ENCODE peak calls at places on chromosomes 11 and 22, in five cellular contexts. Z is ovary, S is stomach, N is coronary artery, F is NB4. Y is an unnamed sample.

GRCh38 chr11:2428322-2428795 is 16.0 kb downstream of the TRPM5 start:
- DNase-seq in Z (no peak), S (peak; percentile 90), N (no peak), F (peak; percentile 64), Y (peak; percentile 60)

GRCh38 chr11:1870721-1871466 is 18.0 kb downstream of the LSP1 start:
- DNase-seq in Z (no peak), S (no peak), N (no peak), F (peak; percentile 46), Y (no peak)

GRCh38 chr22:42994917-42995562 is 19.9 kb downstream of the PACSIN2 start:
- DNase-seq in Z (no peak), S (peak; percentile 79), N (peak; percentile 88), F (peak; percentile 95), Y (peak; percentile 96)

GRCh38 chr22:41358927-41359326 is 22.8 kb upstream of the TEF start:
- DNase-seq in Z (no peak), S (no peak), N (no peak), F (no peak), Y (no peak)

GRCh38 chr11:17788084-17788483 is 53.5 kb downstream of the KCNC1 start:
- DNase-seq in Z (no peak), S (no peak), N (no peak), F (no peak), Y (no peak)

GRCh38 chr11:69383946-69384547 is 90.1 kb downstream of the MYEOV start:
- DNase-seq in Z (no peak), S (no peak), N (no peak), F (no peak), Y (no peak)

GRCh38 chr11:62444271-62444833 is 25.5 kb downstream of the SCGB1A1 start:
- DNase-seq in Z (peak; percentile 74), S (peak; percentile 30), N (peak; percentile 90), F (no peak), Y (peak; percentile 83)

GRCh38 chr11:124536520-124536919 is 6.9 kb downstream of the OR8B12 start:
- DNase-seq in Z (no peak), S (no peak), N (no peak), F (peak; percentile 95), Y (peak; percentile 91)

GRCh38 chr11:28464252-28464867 is 356.2 kb downstream of the METTL15 start:
- DNase-seq in Z (no peak), S (no peak), N (no peak), F (no peak), Y (peak; percentile 47)

GRCh38 chr11:121466063-121466794 is 13.5 kb upstream of the SORL1-AS1 start:
- DNase-seq in Z (peak; percentile 97), S (peak; percentile 92), N (peak; percentile 93), F (peak; percentile 73), Y (peak; percentile 88)

GRCh38 chr11:78039919-78040671 is 17.0 kb upstream of the KCTD14 start:
- DNase-seq in Z (peak; percentile 67), S (peak; percentile 72), N (no peak), F (peak; percentile 76), Y (peak; percentile 93)

GRCh38 chr11:60985991-60986915 is 14.8 kb downstream of the CD6 start:
- DNase-seq in Z (no peak), S (peak; percentile 76), N (no peak), F (peak; percentile 68), Y (peak; percentile 64)

GRCh38 chr11:50032574-50032973 is at the start of gene OR4C45:
- DNase-seq in Z (no peak), S (no peak), N (no peak), F (no peak), Y (no peak)

GRCh38 chr11:76782526-76783293 is 446 bp upstream of the TSKU start:
- DNase-seq in Z (peak; percentile 90), S (peak; percentile 82), N (peak; percentile 92), F (peak; percentile 96), Y (peak; percentile 97)

GRCh38 chr11:60128376-60128775 is 39.9 kb downstream of the MS4A2 start:
- DNase-seq in Z (no peak), S (no peak), N (no peak), F (no peak), Y (no peak)

GRCh38 chr11:35558468-35558867 is 33.1 kb upstream of the PAMR1 start:
- DNase-seq in Z (no peak), S (no peak), N (no peak), F (no peak), Y (peak; percentile 60)

GRCh38 chr22:42720263-42721044 is at the start of gene A4GALT:
- DNase-seq in Z (no peak), S (no peak), N (no peak), F (no peak), Y (no peak)

GRCh38 chr11:126231725-126232459 is 20.3 kb downstream of the FAM118B start:
- DNase-seq in Z (no peak), S (no peak), N (no peak), F (no peak), Y (peak; percentile 70)

GRCh38 chr11:113574171-113574570 is 99.0 kb upstream of the DRD2 start:
- DNase-seq in Z (no peak), S (no peak), N (no peak), F (no peak), Y (no peak)

GRCh38 chr11:3920148-3920852 is 64.8 kb downstream of the STIM1 start:
- DNase-seq in Z (no peak), S (peak; percentile 44), N (peak; percentile 76), F (peak; percentile 86), Y (peak; percentile 64)

GRCh38 chr11:95625164-95626017 is 164.2 kb downstream of the FAM76B start:
- DNase-seq in Z (no peak), S (no peak), N (no peak), F (no peak), Y (no peak)

GRCh38 chr22:17807571-17808410 is 33.5 kb upstream of the BID start:
- DNase-seq in Z (no peak), S (peak; percentile 32), N (no peak), F (no peak), Y (peak; percentile 41)

GRCh38 chr11:81192516-81192915 is 1541.1 kb downstream of the FAM181B start:
- DNase-seq in Z (no peak), S (no peak), N (no peak), F (no peak), Y (no peak)

GRCh38 chr11:104995001-104995408 is 26.6 kb upstream of the CASP4 start:
- DNase-seq in Z (no peak), S (no peak), N (no peak), F (no peak), Y (no peak)

GRCh38 chr22:19765477-19766234 is 5.1 kb downstream of the TBX1 start:
- DNase-seq in Z (no peak), S (no peak), N (no peak), F (peak; percentile 83), Y (peak; percentile 40)

GRCh38 chr22:37909756-37910155 is 3.7 kb downstream of the MICALL1 start:
- DNase-seq in Z (no peak), S (no peak), N (no peak), F (no peak), Y (no peak)

GRCh38 chr11:15276616-15277015 is 161.9 kb downstream of the INSC start:
- DNase-seq in Z (no peak), S (no peak), N (no peak), F (peak; percentile 4), Y (peak; percentile 12)

GRCh38 chr22:28115426-28115825 is 196.4 kb upstream of the PITPNB start:
- DNase-seq in Z (no peak), S (no peak), N (no peak), F (no peak), Y (no peak)

GRCh38 chr11:64444838-64445441 is 86.0 kb downstream of the RPS6KA4 start:
- DNase-seq in Z (no peak), S (no peak), N (no peak), F (peak; percentile 29), Y (peak; percentile 29)

GRCh38 chr11:59154585-59154984 is 11.9 kb downstream of the FAM111A start:
- DNase-seq in Z (no peak), S (no peak), N (no peak), F (peak; percentile 9), Y (peak; percentile 7)

GRCh38 chr11:2746401-2747230 is 46.8 kb upstream of the KCNQ1OT1 start:
- DNase-seq in Z (no peak), S (no peak), N (no peak), F (no peak), Y (no peak)

GRCh38 chr11:96055706-96056387 is 131.9 kb upstream of the MTMR2 start:
- DNase-seq in Z (no peak), S (no peak), N (no peak), F (no peak), Y (peak; percentile 68)

GRCh38 chr11:102279641-102280170 is 37.6 kb upstream of the BIRC3 start:
- DNase-seq in Z (no peak), S (no peak), N (no peak), F (no peak), Y (peak; percentile 46)

GRCh38 chr11:60841797-60842687 is at the start of gene CCDC86:
- DNase-seq in Z (peak; percentile 98), S (peak; percentile 96), N (peak; percentile 98), F (peak; percentile 97), Y (peak; percentile 98)

GRCh38 chr11:65499713-65500261 is 942 bp downstream of the MALAT1 start:
- DNase-seq in Z (no peak), S (no peak), N (no peak), F (no peak), Y (no peak)

GRCh38 chr11:9759519-9760179 is 95.8 kb downstream of the SWAP70 start:
- DNase-seq in Z (peak; percentile 58), S (peak; percentile 65), N (peak; percentile 94), F (peak; percentile 99), Y (peak; percentile 96)

GRCh38 chr11:9760180-9760550 is 96.3 kb downstream of the SWAP70 start:
- DNase-seq in Z (peak; percentile 95), S (peak; percentile 64), N (peak; percentile 91), F (peak; percentile 40), Y (peak; percentile 97)

GRCh38 chr11:9757809-9758675 is 94.2 kb downstream of the SWAP70 start:
- DNase-seq in Z (peak; percentile 86), S (peak; percentile 88), N (peak; percentile 89), F (peak; percentile 94), Y (peak; percentile 77)

GRCh38 chr11:9756878-9757277 is 93.0 kb downstream of the SWAP70 start:
- DNase-seq in Z (no peak), S (no peak), N (no peak), F (no peak), Y (no peak)

GRCh38 chr11:9758676-9759518 is 95.0 kb downstream of the SWAP70 start:
- DNase-seq in Z (peak; percentile 80), S (peak; percentile 69), N (no peak), F (peak; percentile 95), Y (peak; percentile 83)
- H3K4me3 ChIP-seq in Z (peak overlapping the region; percentile 56), S (peak overlapping the region; percentile 73), N (peak overlapping the region; percentile 73), F (peak overlapping the region; percentile 63), Y (peak overlapping the region; percentile 46)

GRCh38 chr22:22878801-22879674 is 8.6 kb upstream of the IGLL5 start:
- DNase-seq in Z (no peak), S (no peak), N (peak; percentile 68), F (no peak), Y (no peak)
- TF ChIP-seq CTCF in Z (no peak), S (no peak), N (no peak), F (no peak), Y (no peak)

GRCh38 chr11:68121067-68121899 is at the start of gene CHKA:
- DNase-seq in Z (peak; percentile 95), S (peak; percentile 96), N (peak; percentile 93), F (peak; percentile 98), Y (peak; percentile 82)
- H3K4me3 ChIP-seq in Z (peak within 1 kb of the TSS; percentile 66), S (peak within 1 kb of the TSS; percentile 78), N (peak within 1 kb of the TSS; percentile 92), F (peak within 1 kb of the TSS; percentile 81), Y (peak within 1 kb of the TSS; percentile 60)

DNA sequence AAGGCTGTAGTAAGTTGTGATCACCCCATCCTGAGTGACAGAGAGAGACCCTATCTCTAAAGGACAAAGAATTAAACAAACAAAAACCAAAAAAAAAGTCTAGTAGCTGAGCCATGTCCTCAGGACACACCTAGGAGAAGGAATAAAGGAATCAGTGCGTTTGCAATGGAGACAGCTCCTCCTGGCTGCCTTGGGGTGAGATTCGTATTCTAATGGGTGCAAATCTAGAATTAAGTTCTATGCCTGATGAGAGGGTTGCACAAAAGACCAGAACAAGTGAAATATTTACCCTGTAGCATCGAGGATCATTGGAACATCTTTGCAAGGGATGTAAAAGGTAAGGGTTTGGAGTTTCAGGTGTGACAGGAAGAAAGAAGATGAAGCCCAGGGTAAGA is 70.3 kb upstream of the BMAL1 start:
- DNase-seq in Z (no peak), S (no peak), N (no peak), F (no peak), Y (no peak)
- TF ChIP-seq CTCF in Z (no peak), S (no peak), N (no peak), F (no peak), Y (peak; percentile 13)

Y was measured in cardiac fibroblast.